ENCODE peak calls at places on chromosomes 16 and 17, in four cellular contexts. S is anterior cingulate cortex; M is activated CD4-positive, alpha-beta T cell treated with anti-CD3 and anti-CD28 coated beads, Interleukin-2, amount 10 ng/mL, durations not matched to agents 7 days and 5 days; B is GM23248. K is an unnamed sample.
A peak's percentile ranks its signal among the peaks of the same experiment; 100 is the strongest.

GRCh38 chr16:7148606-7149005 is 184.0 kb upstream of the RBFOX1 start:
- DNase-seq in M (no peak), S (no peak), B (no peak), K (no peak)

GRCh38 chr16:23678430-23679273 is at the start of gene PLK1:
- DNase-seq in M (peak; percentile 91), S (peak; percentile 72), B (peak; percentile 97), K (peak; percentile 68)

GRCh38 chr17:61467416-61468262 is 15.4 kb downstream of the TBX4 start:
- DNase-seq in S (no peak), B (peak; percentile 43), M (no peak), K (peak; percentile 79)

GRCh38 chr16:88505405-88506082 is 52.5 kb downstream of the ZFPM1 start:
- DNase-seq in S (no peak), B (peak; percentile 47), M (peak; percentile 54), K (no peak)

GRCh38 chr17:67656494-67657203 is 61.1 kb upstream of the NOL11 start:
- DNase-seq in M (no peak), S (no peak), B (no peak), K (no peak)

GRCh38 chr17:78817123-78817522 is 23.5 kb downstream of the USP36 start:
- DNase-seq in B (no peak), M (peak; percentile 79), S (no peak), K (no peak)

GRCh38 chr16:57314161-57314785 is 29.8 kb upstream of the PLLP start:
- DNase-seq in S (no peak), B (no peak), M (no peak), K (no peak)

GRCh38 chr16:23691483-23692189 is 12.9 kb downstream of the PLK1 start:
- DNase-seq in M (no peak), S (no peak), B (peak; percentile 24), K (peak; percentile 64)

GRCh38 chr17:62821213-62822079 is 13.3 kb upstream of the MARCHF10 start:
- DNase-seq in B (no peak), S (no peak), M (no peak), K (no peak)

GRCh38 chr16:75647492-75648264 is at the start of the genes KARS1 and TERF2IP:
- DNase-seq in S (peak; percentile 95), M (peak; percentile 95), B (peak; percentile 98), K (peak; percentile 88)

GRCh38 chr16:1264257-1265089 is 8.6 kb downstream of the TPSD1 start:
- DNase-seq in M (no peak), B (no peak), S (no peak), K (no peak)

GRCh38 chr17:14305785-14306496 is 5.1 kb downstream of the HS3ST3B1 start:
- DNase-seq in M (no peak), B (peak; percentile 27), S (no peak), K (no peak)

GRCh38 chr16:12291989-12292759 is 315.6 kb downstream of the SNX29 start:
- DNase-seq in S (no peak), B (no peak), M (no peak), K (no peak)

GRCh38 chr17:47301161-47301560 is 22.6 kb upstream of the EFCAB13 start:
- DNase-seq in M (no peak), S (no peak), B (no peak), K (no peak)

GRCh38 chr16:89931964-89932363 is 8.8 kb downstream of the TUBB3 start:
- DNase-seq in S (no peak), M (no peak), B (no peak), K (no peak)

GRCh38 chr16:90042946-90043514 is 23.8 kb upstream of the DBNDD1 start:
- DNase-seq in S (no peak), M (no peak), B (no peak), K (no peak)

GRCh38 chr16:67547423-67548264 is 14.7 kb upstream of the CTCF start:
- DNase-seq in B (no peak), S (no peak), M (peak; percentile 65), K (no peak)